ENCODE peak calls at places on chromosome 20, in nine cellular contexts. F is left ventricle myocardium inferior; S is lower lobe of right lung; D is neural progenitor cell; Y is A549; T is heart right ventricle; O is effector memory CD4-positive, alpha-beta T cell; V is right atrium auricular region; E is PC-9. M is an unnamed sample.

GRCh38 chr20:16054917-16055316 is 518.3 kb downstream of the KIF16B start:
- DNase-seq in S (no peak), F (no peak), T (no peak), V (no peak), O (no peak), Y (no peak), E (no peak), D (no peak), M (no peak)

GRCh38 chr20:19660808-19661378 is 97.2 kb upstream of the RIN2 start:
- DNase-seq in T (no peak), S (no peak), F (no peak), V (no peak), D (no peak), O (no peak), E (no peak), Y (no peak), M (no peak)

GRCh38 chr20:2386516-2387179 is 5.9 kb downstream of the TGM6 start:
- DNase-seq in T (no peak), Y (no peak), E (no peak), F (no peak), O (no peak), V (no peak), S (no peak), D (no peak), M (no peak)

GRCh38 chr20:20024942-20025341 is 7.8 kb downstream of the NAA20 start:
- DNase-seq in E (no peak), O (no peak), D (no peak), T (no peak), V (no peak), F (no peak), Y (no peak), S (no peak), M (no peak)

GRCh38 chr20:49570828-49571552 is 3.1 kb upstream of the PTGIS start:
- DNase-seq in F (no peak), D (no peak), O (no peak), Y (no peak), T (no peak), S (no peak), E (no peak), V (peak), M (no peak)

GRCh38 chr20:59923514-59923913 is 9.9 kb downstream of the SYCP2 start:
- DNase-seq in T (no peak), F (no peak), V (no peak), E (no peak), D (no peak), Y (no peak), O (no peak), S (no peak), M (no peak)

GRCh38 chr20:32462900-32463641 is 104.9 kb downstream of the ASXL1 start:
- DNase-seq in F (no peak), O (no peak), T (no peak), Y (no peak), V (no peak), S (no peak), E (no peak), D (no peak), M (peak)

GRCh38 chr20:50267041-50267865 is 76.6 kb downstream of the CEBPB start:
- DNase-seq in D (peak), V (peak), F (peak), O (no peak), S (peak), Y (peak), E (peak), T (peak), M (no peak)

GRCh38 chr20:47230811-47231256 is 125.7 kb downstream of the ZMYND8 start:
- DNase-seq in V (no peak), E (no peak), Y (no peak), D (no peak), F (no peak), O (no peak), T (no peak), S (no peak), M (no peak)

GRCh38 chr20:16434087-16434664 is 139.1 kb downstream of the KIF16B start:
- DNase-seq in O (no peak), Y (peak), D (peak), S (peak), T (peak), V (no peak), F (peak), E (peak), M (peak)

GRCh38 chr20:34984756-34985261 is 29.1 kb downstream of the MYH7B start:
- DNase-seq in F (peak), E (peak), O (no peak), D (no peak), T (no peak), S (no peak), Y (no peak), V (no peak), M (no peak)

GRCh38 chr20:645318-646106 is 7.5 kb downstream of the SRXN1 start:
- DNase-seq in V (peak), D (peak), O (no peak), Y (peak), T (peak), F (peak), S (peak), E (peak), M (peak)

GRCh38 chr20:22814475-22815205 is 220.5 kb upstream of the SSTR4 start:
- DNase-seq in S (no peak), Y (no peak), D (no peak), V (no peak), E (no peak), F (no peak), O (no peak), T (no peak), M (no peak)

GRCh38 chr20:56606174-56606945 is 22.7 kb upstream of the TFAP2C start:
- DNase-seq in T (no peak), O (no peak), Y (peak), E (peak), V (no peak), F (no peak), D (no peak), S (no peak), M (no peak)

GRCh38 chr20:47220161-47220582 is 136.3 kb downstream of the ZMYND8 start:
- DNase-seq in Y (peak), E (peak), D (peak), O (peak), T (peak), F (no peak), V (no peak), S (no peak), M (no peak)

GRCh38 chr20:4063631-4064030 is 48.3 kb upstream of the RNF24 start:
- DNase-seq in Y (no peak), S (no peak), V (no peak), F (no peak), E (no peak), T (no peak), D (no peak), O (no peak), M (no peak)

GRCh38 chr20:6162239-6162638 is 39.4 kb upstream of the FERMT1 start:
- DNase-seq in D (no peak), T (peak), S (no peak), E (no peak), O (no peak), F (peak), V (peak), Y (no peak), M (no peak)

GRCh38 chr20:59135093-59135492 is 28.5 kb upstream of the ZNF831 start:
- DNase-seq in T (no peak), O (no peak), V (no peak), E (no peak), Y (no peak), D (no peak), F (no peak), S (no peak), M (no peak)

DNA sequence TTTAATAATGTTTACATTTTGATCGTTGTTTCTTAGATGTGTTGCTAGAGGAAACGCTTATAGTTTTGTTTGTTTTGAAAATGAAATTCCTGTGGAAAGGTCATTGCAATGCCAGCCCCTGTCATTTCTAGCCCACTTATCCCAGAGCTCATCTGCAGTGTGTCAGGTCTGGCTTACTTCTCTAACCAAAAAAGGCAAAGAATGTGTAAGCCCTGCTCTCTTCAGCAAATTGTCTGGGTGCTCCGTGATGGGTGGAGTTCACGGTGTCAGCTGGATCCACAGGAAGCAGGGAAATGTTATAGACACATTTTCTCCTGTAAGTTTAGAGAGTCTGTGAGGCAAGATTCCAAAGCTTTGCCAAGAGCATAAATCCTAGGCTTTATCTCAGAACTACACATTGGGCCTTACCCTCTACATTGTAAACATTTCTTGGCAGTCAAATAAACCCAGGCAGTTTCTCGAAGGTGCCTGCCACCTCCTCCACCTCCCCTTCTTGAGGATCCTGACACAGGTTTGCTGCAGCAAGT is 50.9 kb downstream of the RPRD1B start:
- DNase-seq in D (no peak), F (no peak), Y (peak), E (no peak), V (no peak), O (no peak), T (no peak), S (no peak), M (no peak)
- H3K27ac ChIP-seq in D (no peak), F (peak), Y (no peak), E (no peak), V (peak), O (no peak), T (peak), S (peak), M (no peak)

GRCh38 chr20:57654363-57654997 is 34.3 kb upstream of the ZBP1 start:
- DNase-seq in E (peak), Y (peak), V (peak), F (no peak), O (peak), D (peak), S (peak), T (no peak), M (no peak)
- H3K27ac ChIP-seq in E (no peak), Y (peak), V (no peak), F (no peak), O (no peak), D (no peak), S (no peak), T (no peak), M (no peak)

DNA sequence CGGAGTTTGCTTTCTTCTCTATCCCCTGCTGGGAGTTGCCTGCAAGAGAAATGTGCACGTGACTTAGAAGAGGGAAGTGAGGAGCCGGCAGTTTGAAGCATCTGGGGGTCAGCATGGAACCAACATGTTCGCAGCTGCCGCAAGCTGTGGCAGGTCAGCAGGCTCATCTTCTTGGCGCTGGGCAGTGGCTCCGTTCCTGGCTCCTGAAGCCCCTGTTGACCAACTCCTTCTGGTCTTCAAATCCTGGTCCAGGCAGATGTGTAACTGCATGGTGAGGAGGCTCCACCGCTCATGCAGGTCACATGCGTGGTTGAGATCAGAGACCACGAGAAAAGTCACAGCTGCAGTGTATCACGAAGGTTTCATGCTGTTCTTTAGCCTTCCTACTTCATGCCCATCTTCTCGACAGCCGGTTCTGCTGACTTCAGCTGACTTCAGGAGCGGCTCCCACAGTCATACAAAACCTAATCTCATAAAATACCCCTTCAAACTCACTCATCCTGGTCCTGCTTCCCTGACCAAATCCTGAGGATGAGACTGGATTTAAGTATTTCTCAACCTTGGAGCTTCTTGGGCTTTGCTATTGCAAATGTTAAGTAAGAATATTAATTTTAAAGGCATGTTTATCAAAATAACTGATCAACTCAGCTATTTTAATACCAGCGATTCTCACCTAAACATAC is 44.9 kb upstream of the BCAS1 start:
- DNase-seq in T (no peak), Y (peak), S (peak), O (no peak), V (no peak), D (no peak), F (no peak), E (no peak), M (no peak)
- H3K27ac ChIP-seq in T (no peak), Y (peak), S (no peak), O (no peak), V (no peak), D (no peak), F (no peak), E (peak), M (no peak)

GRCh38 chr20:36179170-36179945 is 24.8 kb downstream of the EPB41L1 start:
- DNase-seq in S (no peak), E (no peak), V (no peak), Y (no peak), D (peak), T (no peak), F (no peak), O (no peak), M (no peak)
- H3K27ac ChIP-seq in S (no peak), E (no peak), V (no peak), Y (no peak), D (no peak), T (no peak), F (no peak), O (no peak), M (no peak)

GRCh38 chr20:44583179-44583578 is 800 bp downstream of the PKIG start:
- DNase-seq in T (no peak), V (no peak), D (no peak), E (no peak), Y (no peak), F (no peak), S (no peak), O (no peak), M (no peak)

GRCh38 chr20:44586289-44586911 is 4.0 kb downstream of the PKIG start:
- DNase-seq in T (no peak), D (no peak), E (no peak), O (no peak), V (no peak), S (no peak), Y (no peak), F (no peak), M (no peak)

GRCh38 chr20:44582321-44583025 is at the start of gene PKIG:
- DNase-seq in D (peak), T (no peak), V (peak), F (no peak), E (no peak), Y (no peak), S (no peak), O (no peak), M (no peak)

GRCh38 chr20:44585042-44585968 is 2.9 kb downstream of the PKIG start:
- DNase-seq in F (no peak), S (no peak), V (no peak), D (no peak), O (no peak), T (no peak), E (no peak), Y (no peak), M (no peak)

GRCh38 chr20:44584103-44584690 is 1.8 kb downstream of the PKIG start:
- DNase-seq in Y (no peak), E (no peak), V (no peak), O (no peak), F (no peak), T (no peak), D (no peak), S (no peak), M (no peak)
- H3K27ac ChIP-seq in Y (no peak), E (no peak), V (peak), O (no peak), F (peak), T (peak), D (no peak), S (no peak), M (no peak)

GRCh38 chr20:9220874-9221547 is 152.1 kb downstream of the PLCB4 start:
- DNase-seq in Y (no peak), V (no peak), E (no peak), O (no peak), T (no peak), S (no peak), D (peak), F (no peak), M (no peak)
- H3K27ac ChIP-seq in Y (peak), V (peak), E (no peak), O (no peak), T (no peak), S (no peak), D (peak), F (peak), M (no peak)

GRCh38 chr20:41027366-41027765 is 1.3 kb upstream of the TOP1 start:
- DNase-seq in V (no peak), S (no peak), E (no peak), D (no peak), T (no peak), F (no peak), O (no peak), Y (no peak), M (no peak)
- H3K27ac ChIP-seq in V (no peak), S (no peak), E (no peak), D (no peak), T (no peak), F (no peak), O (no peak), Y (peak), M (no peak)

M was measured in caudate nucleus.